ENCODE peak calls at places on chromosome 5, in six cellular contexts. Q, I, M, R, U and G are unnamed samples. For H3K4me1, the result is how much of the 10 kb centered on the place peaks cover.

GRCh38 chr5:75522025-75522424 is 10.3 kb downstream of the POLK start:
- DNase-seq in I (no peak), M (no peak), Q (no peak), R (no peak), U (no peak), G (no peak)

GRCh38 chr5:18314192-18314778 is 680.0 kb downstream of the TAF11L14 start:
- DNase-seq in Q (peak), R (no peak), M (no peak), I (no peak), U (peak), G (no peak)

GRCh38 chr5:170818222-170818621 is 34.7 kb downstream of the GABRP start:
- DNase-seq in I (no peak), U (no peak), Q (no peak), M (no peak), R (no peak), G (no peak)

GRCh38 chr5:57306359-57306758 is 132.5 kb downstream of the GPBP1 start:
- DNase-seq in R (no peak), I (no peak), U (no peak), Q (no peak), M (no peak), G (no peak)

GRCh38 chr5:151231359-151231758 is 7.5 kb upstream of the CCDC69 start:
- DNase-seq in U (no peak), R (no peak), Q (no peak), M (no peak), I (no peak), G (no peak)

GRCh38 chr5:72106922-72107873 is at the start of gene MAP1B:
- DNase-seq in R (peak), U (peak), Q (peak), M (peak), I (no peak), G (peak)

GRCh38 chr5:124745367-124746251 is 830 bp downstream of the ZNF608 start:
- DNase-seq in R (no peak), U (no peak), I (no peak), M (no peak), Q (no peak), G (no peak)

GRCh38 chr5:102666164-102666951 is 88.7 kb upstream of the PAM start:
- DNase-seq in I (no peak), R (no peak), M (no peak), Q (peak), U (peak), G (no peak)

GRCh38 chr5:64417390-64417789 is 88.4 kb upstream of the RGS7BP start:
- DNase-seq in M (no peak), R (no peak), U (peak), Q (peak), I (no peak), G (no peak)

GRCh38 chr5:19035816-19036215 is 952.2 kb downstream of the CDH18 start:
- DNase-seq in M (no peak), U (no peak), R (no peak), Q (no peak), I (no peak), G (no peak)

GRCh38 chr5:109992264-109992915 is 302.7 kb downstream of the MAN2A1 start:
- DNase-seq in M (no peak), Q (no peak), R (no peak), I (no peak), U (no peak), G (no peak)

GRCh38 chr5:96973561-96974401 is 37.9 kb downstream of the LNPEP start:
- DNase-seq in Q (no peak), M (no peak), R (no peak), I (no peak), U (no peak), G (no peak)

GRCh38 chr5:179599100-179599499 is 24.4 kb downstream of the HNRNPH1 start:
- DNase-seq in Q (no peak), I (no peak), R (no peak), M (no peak), U (no peak), G (no peak)

GRCh38 chr5:84072339-84072738 is 312.3 kb downstream of the EDIL3 start:
- DNase-seq in R (no peak), Q (no peak), U (no peak), M (no peak), I (no peak), G (no peak)

GRCh38 chr5:157893611-157894010 is 34.7 kb upstream of the CLINT1 start:
- DNase-seq in M (no peak), Q (no peak), U (no peak), R (no peak), I (no peak), G (no peak)

GRCh38 chr5:133369161-133369783 is 243.1 kb downstream of the FSTL4 start:
- DNase-seq in R (no peak), U (no peak), Q (no peak), I (no peak), M (no peak), G (no peak)

GRCh38 chr5:151719228-151719861 is 32.6 kb upstream of the SPARC start:
- DNase-seq in U (peak), R (no peak), I (peak), Q (peak), M (no peak), G (no peak)

GRCh38 chr5:143094087-143094511 is 309.4 kb downstream of the NR3C1 start:
- DNase-seq in U (peak), I (no peak), Q (no peak), M (no peak), R (no peak), G (no peak)

GRCh38 chr5:1316941-1317340 is 22.1 kb upstream of the TERT start:
- DNase-seq in Q (no peak), I (no peak), U (no peak), M (no peak), R (no peak), G (no peak)
- H3K4me3 ChIP-seq in Q (no peak), I (no peak), U (no peak), M (no peak), R (no peak), G (no peak)

GRCh38 chr5:56288880-56289601 is 55.9 kb upstream of the ANKRD55 start:
- DNase-seq in R (no peak), I (no peak), Q (no peak), M (no peak), U (no peak), G (no peak)

GRCh38 chr5:56282241-56282640 is 49.1 kb upstream of the ANKRD55 start:
- DNase-seq in Q (no peak), M (no peak), R (no peak), U (no peak), I (no peak), G (no peak)

GRCh38 chr5:56282951-56283350 is 49.8 kb upstream of the ANKRD55 start:
- DNase-seq in I (no peak), U (no peak), M (no peak), R (no peak), Q (no peak), G (no peak)

GRCh38 chr5:56289602-56289987 is 56.5 kb upstream of the ANKRD55 start:
- DNase-seq in I (no peak), R (no peak), U (no peak), Q (no peak), M (no peak), G (no peak)

DNA sequence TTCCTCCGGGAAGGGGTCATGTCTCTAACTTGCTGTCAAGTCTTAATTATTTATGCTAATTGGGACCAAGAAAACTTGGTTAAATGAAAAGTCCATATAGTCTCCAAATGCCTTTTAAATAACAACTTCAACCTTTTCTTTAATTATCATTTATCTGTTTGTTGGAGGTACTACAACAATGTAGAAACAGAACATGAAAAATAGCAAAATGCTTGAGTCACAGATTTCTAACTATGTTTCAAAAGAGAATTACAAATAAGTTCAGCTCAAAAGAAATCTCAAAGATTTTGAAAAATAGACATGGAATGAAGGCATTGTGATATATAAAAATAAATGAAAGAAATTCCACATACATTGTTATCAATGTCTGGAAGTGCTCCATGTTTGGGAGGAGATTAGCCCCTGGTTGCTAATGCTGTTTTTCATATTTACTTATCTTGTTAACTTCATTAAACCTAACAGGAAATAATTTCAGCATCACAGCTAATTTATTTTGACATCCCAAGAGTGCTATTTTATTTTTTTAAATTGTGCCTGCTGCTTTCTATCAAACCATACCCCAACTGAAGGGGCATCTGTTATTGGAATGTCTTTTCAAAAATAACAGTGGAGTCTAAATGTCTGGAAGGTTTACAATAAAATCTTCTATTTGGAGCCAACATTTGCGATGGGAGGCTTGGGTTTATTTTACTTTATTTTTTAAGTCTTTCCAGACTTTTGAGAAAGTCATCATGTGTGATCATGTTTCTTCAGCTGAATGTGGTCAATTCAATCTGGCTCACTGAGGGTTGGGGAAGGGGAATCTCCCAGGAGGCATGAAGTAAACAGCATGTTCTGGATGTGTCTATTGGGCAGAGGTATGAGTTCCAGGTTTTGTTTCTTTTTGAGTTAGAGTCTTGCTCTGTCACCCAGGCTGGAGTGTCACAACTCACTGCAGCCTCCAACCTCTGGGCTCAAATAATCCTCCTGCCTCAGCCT is 53.2 kb upstream of the ANKRD55 start:
- DNase-seq in M (no peak), U (no peak), I (no peak), Q (peak), R (no peak), G (no peak)
- H3K4me1 ChIP-seq in M (under half), U (under half), I (under half), Q (under half), R (under half), G (under half)

GRCh38 chr5:142011572-142012185 is 1.1 kb downstream of the GNPDA1 start:
- DNase-seq in Q (no peak), M (no peak), U (no peak), I (no peak), R (no peak), G (no peak)
- H3K4me3 ChIP-seq in Q (peak), M (no peak), U (peak), I (peak), R (peak), G (peak)

GRCh38 chr5:10457682-10458574 is 16.2 kb downstream of the ROPN1L start:
- DNase-seq in Q (no peak), M (no peak), I (no peak), U (peak), R (no peak), G (no peak)
- H3K4me1 ChIP-seq in Q (under half), M (under half), I (under half), U (under half), R (under half), G (under half)

GRCh38 chr5:137190031-137190430 is 309.1 kb downstream of the SPOCK1 start:
- DNase-seq in R (no peak), M (no peak), I (no peak), Q (no peak), U (no peak), G (no peak)
- H3K4me3 ChIP-seq in R (no peak), M (no peak), I (no peak), Q (no peak), U (no peak), G (no peak)

GRCh38 chr5:123047706-123048105 is 11.2 kb upstream of the PPIC start:
- DNase-seq in Q (no peak), M (no peak), U (no peak), I (no peak), R (no peak), G (no peak)
- H3K4me1 ChIP-seq in Q (under half), M (under half), U (under half), I (under half), R (under half), G (under half)

DNA sequence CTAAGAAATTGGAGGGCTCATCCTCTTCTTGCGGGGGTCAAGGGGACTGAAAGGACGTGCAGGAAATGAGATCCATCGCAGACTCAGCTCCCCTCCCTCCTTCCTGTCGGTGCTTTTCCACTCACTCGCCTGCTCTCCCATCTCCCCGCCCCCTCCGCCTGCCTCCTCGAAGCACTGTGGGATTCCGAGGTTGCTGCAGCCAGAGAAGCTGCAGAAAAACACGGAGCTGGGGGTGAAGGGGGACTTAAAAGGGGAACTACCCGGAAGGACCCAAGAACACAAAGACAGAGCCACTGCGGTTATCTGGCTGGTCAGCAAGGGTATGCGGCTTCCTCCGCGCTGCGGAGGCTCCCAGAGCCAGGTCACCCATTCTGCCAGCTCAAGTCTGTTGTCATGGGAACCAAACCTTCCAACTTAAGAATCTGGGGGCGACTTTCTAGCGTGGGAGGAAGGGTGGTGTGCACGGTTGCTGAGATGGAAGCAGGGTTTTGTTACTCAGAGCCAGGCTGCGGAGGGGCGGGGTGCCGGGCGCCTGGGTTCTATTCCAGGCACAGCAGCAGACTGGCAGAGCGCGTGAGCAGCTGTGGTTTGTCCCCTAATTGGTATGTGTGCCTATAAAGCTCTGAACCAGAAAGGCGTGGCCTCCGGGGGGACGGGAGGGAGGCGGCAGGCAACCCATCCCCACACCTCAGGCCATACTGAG is 24.9 kb downstream of the PCDHGC5 start:
- DNase-seq in R (peak), I (peak), U (peak), M (peak), Q (peak), G (peak)
- H3K4me3 ChIP-seq in R (peak), I (peak), U (peak), M (peak), Q (peak), G (peak)

GRCh38 chr5:147507480-147508126 is 2.3 kb downstream of the DPYSL3 start:
- DNase-seq in U (no peak), M (no peak), Q (no peak), I (peak), R (no peak), G (no peak)
- H3K4me1 ChIP-seq in U (under half), M (under half), Q (under half), I (under half), R (under half), G (under half)

GRCh38 chr5:140821375-140822280 is at the start of gene PCDHA5:
- DNase-seq in I (no peak), M (no peak), R (peak), Q (peak), U (peak), G (no peak)
- H3K4me3 ChIP-seq in I (no peak), M (no peak), R (peak), Q (peak), U (no peak), G (no peak)

GRCh38 chr5:92911293-92911692 is 669.7 kb downstream of the NR2F1-AS1 start:
- DNase-seq in I (no peak), Q (no peak), U (peak), R (no peak), M (no peak), G (no peak)
- H3K4me1 ChIP-seq in I (under half), Q (under half), U (under half), R (under half), M (under half), G (under half)